ENCODE peak calls at places on chromosomes 2 and 18, in six cellular contexts. One of them, this sample, is unnamed. For H3K9me3 and H3K4me1, the result is how much of the 10 kb centered on the place peaks cover.

GRCh38 chr2:85843543-85843942 is 45.2 kb downstream of the ST3GAL5 start:
- DNase-seq in A549: peak
- DNase-seq in tibial artery: no peak
- DNase-seq in mucosa of descending colon: peak
- DNase-seq in SK-N-SH: peak
- DNase-seq in mammary epithelial cell: no peak
- DNase-seq in this sample: peak

GRCh38 chr2:66862871-66863650 is 428.1 kb downstream of the MEIS1 start:
- DNase-seq in mucosa of descending colon: no peak
- DNase-seq in mammary epithelial cell: peak
- DNase-seq in SK-N-SH: no peak
- DNase-seq in tibial artery: no peak
- DNase-seq in A549: no peak
- DNase-seq in this sample: no peak

GRCh38 chr2:105712981-105713596 is 31.6 kb upstream of the NCK2 start:
- DNase-seq in mammary epithelial cell: peak
- DNase-seq in tibial artery: no peak
- DNase-seq in mucosa of descending colon: no peak
- DNase-seq in A549: no peak
- DNase-seq in SK-N-SH: no peak
- DNase-seq in this sample: no peak

GRCh38 chr2:97747285-97747684 is 33.9 kb downstream of the ZAP70 start:
- DNase-seq in SK-N-SH: no peak
- DNase-seq in mucosa of descending colon: no peak
- DNase-seq in tibial artery: no peak
- DNase-seq in mammary epithelial cell: no peak
- DNase-seq in A549: no peak
- DNase-seq in this sample: no peak

GRCh38 chr18:28177828-28178635 is 1.1 kb upstream of the CDH2 start:
- DNase-seq in mucosa of descending colon: peak
- DNase-seq in mammary epithelial cell: peak
- DNase-seq in tibial artery: no peak
- DNase-seq in A549: peak
- DNase-seq in SK-N-SH: peak
- DNase-seq in this sample: no peak

GRCh38 chr2:81528852-81529480 is 1224.4 kb upstream of the LRRTM1 start:
- DNase-seq in mammary epithelial cell: no peak
- DNase-seq in A549: no peak
- DNase-seq in tibial artery: no peak
- DNase-seq in SK-N-SH: no peak
- DNase-seq in mucosa of descending colon: no peak
- DNase-seq in this sample: no peak

GRCh38 chr2:197707316-197708213 is 2.4 kb downstream of the MARS2 start:
- DNase-seq in A549: peak
- DNase-seq in mucosa of descending colon: no peak
- DNase-seq in SK-N-SH: peak
- DNase-seq in tibial artery: no peak
- DNase-seq in mammary epithelial cell: peak
- DNase-seq in this sample: no peak

GRCh38 chr2:242029422-242030225 is 160.1 kb downstream of the RTP5 start:
- DNase-seq in A549: no peak
- DNase-seq in SK-N-SH: no peak
- DNase-seq in mucosa of descending colon: no peak
- DNase-seq in mammary epithelial cell: no peak
- DNase-seq in tibial artery: no peak
- DNase-seq in this sample: no peak

GRCh38 chr2:156323754-156324153 is 8.8 kb downstream of the NR4A2 start:
- DNase-seq in tibial artery: no peak
- DNase-seq in mammary epithelial cell: no peak
- DNase-seq in SK-N-SH: no peak
- DNase-seq in mucosa of descending colon: no peak
- DNase-seq in A549: no peak
- DNase-seq in this sample: no peak

GRCh38 chr2:156322681-156323211 is 9.8 kb downstream of the NR4A2 start:
- DNase-seq in mammary epithelial cell: no peak
- DNase-seq in SK-N-SH: no peak
- DNase-seq in mucosa of descending colon: peak
- DNase-seq in A549: no peak
- DNase-seq in tibial artery: no peak
- DNase-seq in this sample: no peak

GRCh38 chr2:156326488-156326887 is 6.0 kb downstream of the NR4A2 start:
- DNase-seq in A549: no peak
- DNase-seq in tibial artery: no peak
- DNase-seq in mucosa of descending colon: no peak
- DNase-seq in mammary epithelial cell: no peak
- DNase-seq in SK-N-SH: no peak
- DNase-seq in this sample: no peak

GRCh38 chr2:156327835-156328401 is 4.6 kb downstream of the NR4A2 start:
- DNase-seq in SK-N-SH: peak
- DNase-seq in mammary epithelial cell: no peak
- DNase-seq in A549: no peak
- DNase-seq in mucosa of descending colon: no peak
- DNase-seq in tibial artery: no peak
- DNase-seq in this sample: no peak

GRCh38 chr2:156325671-156326385 is 6.7 kb downstream of the NR4A2 start:
- DNase-seq in mammary epithelial cell: no peak
- DNase-seq in A549: no peak
- DNase-seq in mucosa of descending colon: no peak
- DNase-seq in SK-N-SH: no peak
- DNase-seq in tibial artery: no peak
- DNase-seq in this sample: no peak
- H3K9me3 ChIP-seq in mammary epithelial cell: under half
- H3K9me3 ChIP-seq in A549: under half
- H3K9me3 ChIP-seq in mucosa of descending colon: under half
- H3K9me3 ChIP-seq in SK-N-SH: under half
- H3K9me3 ChIP-seq in tibial artery: under half
- H3K9me3 ChIP-seq in this sample: under half

GRCh38 chr2:73984203-73984921 is at the start of gene TET3:
- DNase-seq in mammary epithelial cell: no peak
- DNase-seq in mucosa of descending colon: peak
- DNase-seq in A549: peak
- DNase-seq in tibial artery: peak
- DNase-seq in SK-N-SH: peak
- DNase-seq in this sample: no peak
- TF ChIP-seq CTCF in mammary epithelial cell: no peak
- TF ChIP-seq CTCF in mucosa of descending colon: no peak
- TF ChIP-seq CTCF in A549: no peak
- TF ChIP-seq CTCF in tibial artery: no peak
- TF ChIP-seq CTCF in SK-N-SH: no peak
- TF ChIP-seq CTCF in this sample: no peak

GRCh38 chr18:54904521-54904920 is 54.7 kb downstream of the CCDC68 start:
- DNase-seq in mucosa of descending colon: no peak
- DNase-seq in mammary epithelial cell: no peak
- DNase-seq in SK-N-SH: no peak
- DNase-seq in A549: no peak
- DNase-seq in tibial artery: no peak
- DNase-seq in this sample: no peak
- H3K4me1 ChIP-seq in mucosa of descending colon: under half
- H3K4me1 ChIP-seq in mammary epithelial cell: under half
- H3K4me1 ChIP-seq in SK-N-SH: under half
- H3K4me1 ChIP-seq in A549: under half
- H3K4me1 ChIP-seq in tibial artery: under half
- H3K4me1 ChIP-seq in this sample: under half

DNA sequence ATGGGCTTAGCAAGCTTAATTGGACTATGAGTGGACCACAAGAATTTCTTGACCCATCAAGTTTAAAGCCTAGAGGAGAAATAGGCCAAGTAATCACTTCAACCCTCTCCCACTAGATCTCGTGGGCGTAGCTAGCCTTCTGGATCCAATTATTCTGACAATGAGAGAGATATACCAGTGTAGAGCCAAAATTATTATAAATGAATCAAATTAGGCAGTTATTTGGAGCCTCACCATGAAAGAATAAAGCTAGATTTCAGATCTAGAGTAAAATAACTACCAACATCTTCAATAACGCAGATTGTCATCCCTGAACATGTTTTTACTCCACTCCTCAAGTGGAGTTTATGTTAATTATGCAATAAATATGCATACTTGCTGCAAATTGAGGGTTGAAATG is 143.9 kb upstream of the CDH20 start:
- DNase-seq in tibial artery: no peak
- DNase-seq in mucosa of descending colon: no peak
- DNase-seq in A549: no peak
- DNase-seq in mammary epithelial cell: no peak
- DNase-seq in SK-N-SH: peak
- DNase-seq in this sample: no peak
- H3K9me3 ChIP-seq in tibial artery: under half
- H3K9me3 ChIP-seq in mucosa of descending colon: under half
- H3K9me3 ChIP-seq in A549: under half
- H3K9me3 ChIP-seq in mammary epithelial cell: under half
- H3K9me3 ChIP-seq in SK-N-SH: under half
- H3K9me3 ChIP-seq in this sample: under half

GRCh38 chr18:43587538-43588153 is 310.4 kb upstream of the SYT4 start:
- DNase-seq in A549: peak
- DNase-seq in tibial artery: no peak
- DNase-seq in mammary epithelial cell: peak
- DNase-seq in mucosa of descending colon: no peak
- DNase-seq in SK-N-SH: peak
- DNase-seq in this sample: no peak
- TF ChIP-seq CTCF in A549: peak
- TF ChIP-seq CTCF in tibial artery: peak
- TF ChIP-seq CTCF in mammary epithelial cell: peak
- TF ChIP-seq CTCF in mucosa of descending colon: peak
- TF ChIP-seq CTCF in SK-N-SH: peak
- TF ChIP-seq CTCF in this sample: peak

GRCh38 chr2:28681216-28681981 is 70.2 kb upstream of the PPP1CB start:
- DNase-seq in mammary epithelial cell: peak
- DNase-seq in A549: no peak
- DNase-seq in mucosa of descending colon: no peak
- DNase-seq in tibial artery: no peak
- DNase-seq in SK-N-SH: no peak
- DNase-seq in this sample: no peak

GRCh38 chr2:28678175-28678855 is 73.3 kb upstream of the PPP1CB start:
- DNase-seq in SK-N-SH: no peak
- DNase-seq in tibial artery: no peak
- DNase-seq in mammary epithelial cell: no peak
- DNase-seq in mucosa of descending colon: no peak
- DNase-seq in A549: no peak
- DNase-seq in this sample: no peak

GRCh38 chr2:28678944-28679343 is 72.7 kb upstream of the PPP1CB start:
- DNase-seq in SK-N-SH: no peak
- DNase-seq in mammary epithelial cell: no peak
- DNase-seq in mucosa of descending colon: no peak
- DNase-seq in A549: no peak
- DNase-seq in tibial artery: no peak
- DNase-seq in this sample: no peak

GRCh38 chr2:28683100-28683706 is 68.4 kb upstream of the PPP1CB start:
- DNase-seq in mammary epithelial cell: peak
- DNase-seq in mucosa of descending colon: peak
- DNase-seq in tibial artery: peak
- DNase-seq in SK-N-SH: no peak
- DNase-seq in A549: peak
- DNase-seq in this sample: peak

DNA sequence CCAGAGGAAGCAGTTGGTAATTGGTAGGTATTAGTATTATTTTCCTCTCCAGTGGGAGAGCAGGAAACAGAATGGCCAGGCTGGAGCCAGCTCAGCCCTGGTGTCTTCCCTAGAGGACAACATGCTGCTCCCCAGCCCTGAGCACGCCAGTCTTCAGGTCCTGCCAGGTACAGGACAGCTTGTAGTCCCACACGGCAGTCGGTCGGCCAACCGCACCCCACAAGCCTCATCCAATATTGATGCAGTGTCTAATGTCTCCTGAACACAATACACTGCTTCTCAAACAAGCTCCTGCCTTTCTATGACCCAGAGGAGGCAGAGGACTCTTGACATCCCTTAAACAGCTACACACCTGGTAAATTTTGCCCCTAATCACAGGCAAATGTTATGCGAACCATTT is 71.0 kb upstream of the PPP1CB start:
- DNase-seq in A549: no peak
- DNase-seq in SK-N-SH: no peak
- DNase-seq in mucosa of descending colon: no peak
- DNase-seq in mammary epithelial cell: no peak
- DNase-seq in tibial artery: no peak
- DNase-seq in this sample: no peak
- H3K4me1 ChIP-seq in A549: under half
- H3K4me1 ChIP-seq in SK-N-SH: under half
- H3K4me1 ChIP-seq in mucosa of descending colon: under half
- H3K4me1 ChIP-seq in mammary epithelial cell: under half
- H3K4me1 ChIP-seq in tibial artery: under half
- H3K4me1 ChIP-seq in this sample: under half

GRCh38 chr2:129757915-129758421 is 221.5 kb upstream of the RAB6C start:
- DNase-seq in A549: no peak
- DNase-seq in tibial artery: peak
- DNase-seq in mucosa of descending colon: no peak
- DNase-seq in mammary epithelial cell: no peak
- DNase-seq in SK-N-SH: peak
- DNase-seq in this sample: no peak

GRCh38 chr2:129754831-129755230 is 224.6 kb upstream of the RAB6C start:
- DNase-seq in tibial artery: no peak
- DNase-seq in SK-N-SH: no peak
- DNase-seq in mammary epithelial cell: no peak
- DNase-seq in mucosa of descending colon: no peak
- DNase-seq in A549: no peak
- DNase-seq in this sample: no peak

GRCh38 chr2:129757366-129757914 is 222.0 kb upstream of the RAB6C start:
- DNase-seq in tibial artery: peak
- DNase-seq in SK-N-SH: no peak
- DNase-seq in A549: no peak
- DNase-seq in mucosa of descending colon: no peak
- DNase-seq in mammary epithelial cell: no peak
- DNase-seq in this sample: peak

GRCh38 chr2:129755786-129756185 is 223.7 kb upstream of the RAB6C start:
- DNase-seq in A549: no peak
- DNase-seq in mucosa of descending colon: no peak
- DNase-seq in SK-N-SH: no peak
- DNase-seq in mammary epithelial cell: no peak
- DNase-seq in tibial artery: peak
- DNase-seq in this sample: no peak

GRCh38 chr2:129756276-129756675 is 223.2 kb upstream of the RAB6C start:
- DNase-seq in tibial artery: no peak
- DNase-seq in A549: no peak
- DNase-seq in mammary epithelial cell: no peak
- DNase-seq in SK-N-SH: no peak
- DNase-seq in mucosa of descending colon: no peak
- DNase-seq in this sample: no peak
- H3K9me3 ChIP-seq in tibial artery: under half
- H3K9me3 ChIP-seq in A549: under half
- H3K9me3 ChIP-seq in mammary epithelial cell: under half
- H3K9me3 ChIP-seq in SK-N-SH: under half
- H3K9me3 ChIP-seq in mucosa of descending colon: under half
- H3K9me3 ChIP-seq in this sample: under half

GRCh38 chr2:10520154-10520553 is 72.0 kb upstream of the ODC1 start:
- DNase-seq in SK-N-SH: no peak
- DNase-seq in mammary epithelial cell: no peak
- DNase-seq in A549: no peak
- DNase-seq in tibial artery: peak
- DNase-seq in mucosa of descending colon: no peak
- DNase-seq in this sample: no peak
- TF ChIP-seq CTCF in SK-N-SH: peak
- TF ChIP-seq CTCF in mammary epithelial cell: peak
- TF ChIP-seq CTCF in A549: no peak
- TF ChIP-seq CTCF in tibial artery: no peak
- TF ChIP-seq CTCF in mucosa of descending colon: no peak
- TF ChIP-seq CTCF in this sample: no peak

This sample was measured in right atrium auricular region.